ENCODE peak calls at places on chromosomes 11 and 22, in ten cellular contexts. S is AG04450, P is IMR-90, K is lower lobe of right lung, Z is progenitor cell of endocrine pancreas, D is endothelial cell, F is glutamatergic neuron, U is cardiac muscle cell, R is fibroblast of mammary gland, M is esophagus squamous epithelium. O is an unnamed sample.

GRCh38 chr11:7775689-7776088 is 21.1 kb downstream of the OR5P2 start:
- DNase-seq in P (no peak), R (no peak), D (no peak), S (no peak), Z (no peak), M (no peak), K (no peak), U (no peak), F (no peak), O (no peak)

GRCh38 chr11:27907534-27907933 is 200.4 kb downstream of the KIF18A start:
- DNase-seq in K (no peak), Z (no peak), P (peak), U (peak), R (no peak), D (no peak), M (no peak), F (no peak), S (no peak), O (no peak)

GRCh38 chr22:32777997-32778396 is 23.5 kb upstream of the TIMP3 start:
- DNase-seq in P (no peak), D (no peak), Z (no peak), M (no peak), R (no peak), F (no peak), K (no peak), U (no peak), S (no peak), O (no peak)

GRCh38 chr22:29251265-29251664 is 16.5 kb downstream of the RHBDD3 start:
- DNase-seq in S (no peak), K (no peak), M (no peak), P (no peak), U (no peak), R (no peak), Z (no peak), D (no peak), F (no peak), O (no peak)

GRCh38 chr11:1909524-1909923 is 10.0 kb upstream of the TNNT3 start:
- DNase-seq in S (no peak), Z (no peak), M (no peak), U (no peak), P (no peak), F (no peak), K (no peak), R (no peak), D (no peak), O (no peak)

GRCh38 chr11:9838961-9839360 is 175.1 kb downstream of the SWAP70 start:
- DNase-seq in U (no peak), K (no peak), Z (no peak), F (no peak), D (no peak), M (no peak), P (no peak), S (no peak), R (no peak), O (no peak)

GRCh38 chr11:123174196-123175183 is 20.6 kb downstream of the CLMP start:
- DNase-seq in R (peak), P (peak), F (no peak), M (no peak), U (peak), Z (no peak), K (no peak), D (no peak), S (peak), O (no peak)

GRCh38 chr22:48579035-48579914 is 1248.4 kb downstream of the BRD1 start:
- DNase-seq in S (no peak), F (peak), Z (no peak), M (no peak), D (no peak), K (peak), U (no peak), R (no peak), P (no peak), O (no peak)

GRCh38 chr22:46293591-46294260 is 2.9 kb upstream of the GTSE1 start:
- DNase-seq in S (no peak), K (peak), Z (no peak), D (no peak), P (peak), F (peak), U (no peak), M (no peak), R (peak), O (no peak)

GRCh38 chr11:108370990-108371389 is 96.3 kb downstream of the C11orf65 start:
- DNase-seq in P (peak), D (no peak), S (no peak), R (peak), U (no peak), F (no peak), Z (no peak), M (no peak), K (no peak), O (no peak)

GRCh38 chr11:36258730-36259360 is 30.4 kb downstream of the COMMD9 start:
- DNase-seq in K (no peak), P (peak), F (peak), Z (peak), U (peak), M (no peak), D (peak), R (peak), S (peak), O (no peak)

GRCh38 chr22:42685941-42686666 is 34.6 kb downstream of the A4GALT start:
- DNase-seq in P (no peak), R (no peak), S (no peak), F (peak), U (no peak), K (no peak), Z (no peak), D (no peak), M (no peak), O (no peak)

GRCh38 chr11:114609429-114609828 is 13.8 kb upstream of the NXPE4 start:
- DNase-seq in U (no peak), F (no peak), S (no peak), K (no peak), P (no peak), Z (no peak), M (no peak), D (no peak), R (no peak), O (no peak)

GRCh38 chr11:18384157-18384641 is 10.2 kb upstream of the LDHA start:
- DNase-seq in R (peak), S (peak), U (peak), F (no peak), Z (no peak), M (no peak), K (no peak), P (peak), D (no peak), O (no peak)

GRCh38 chr11:69637956-69638871 is 2.7 kb upstream of the CCND1 start:
- DNase-seq in Z (peak), P (peak), U (peak), D (peak), R (peak), K (peak), S (no peak), F (peak), M (no peak), O (no peak)

GRCh38 chr11:23540101-23540561 is 679.9 kb upstream of the CCDC179 start:
- DNase-seq in R (peak), U (peak), K (no peak), Z (peak), M (no peak), D (peak), S (peak), P (peak), F (no peak), O (no peak)

DNA sequence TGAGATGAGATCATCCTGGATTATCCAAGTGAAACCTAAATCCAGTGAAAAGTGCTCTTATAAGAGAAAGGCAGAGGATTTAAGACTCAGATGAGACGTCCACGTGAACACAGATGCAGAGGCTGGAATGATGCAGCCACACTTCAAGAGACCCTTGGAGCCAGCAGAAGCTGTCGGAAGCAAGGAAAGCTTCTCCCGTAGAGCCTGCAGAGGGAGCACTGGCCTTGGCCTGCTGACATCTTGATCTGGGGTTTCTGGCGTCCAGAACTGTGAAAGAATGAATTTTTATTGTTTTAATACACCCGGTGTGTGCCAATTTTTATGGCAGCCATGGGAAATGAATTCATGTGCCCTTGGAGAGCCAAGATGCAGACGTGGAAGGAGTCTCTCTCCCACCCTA is 407.0 kb upstream of the B3GAT1 start:
- DNase-seq in K (no peak), M (no peak), R (no peak), D (peak), P (no peak), S (no peak), Z (no peak), F (peak), U (no peak), O (no peak)
- TF ChIP-seq CTCF in K (no peak), M (no peak), R (no peak), D (no peak), P (no peak), S (no peak), Z (peak), F (no peak), U (no peak), O (no peak)

DNA sequence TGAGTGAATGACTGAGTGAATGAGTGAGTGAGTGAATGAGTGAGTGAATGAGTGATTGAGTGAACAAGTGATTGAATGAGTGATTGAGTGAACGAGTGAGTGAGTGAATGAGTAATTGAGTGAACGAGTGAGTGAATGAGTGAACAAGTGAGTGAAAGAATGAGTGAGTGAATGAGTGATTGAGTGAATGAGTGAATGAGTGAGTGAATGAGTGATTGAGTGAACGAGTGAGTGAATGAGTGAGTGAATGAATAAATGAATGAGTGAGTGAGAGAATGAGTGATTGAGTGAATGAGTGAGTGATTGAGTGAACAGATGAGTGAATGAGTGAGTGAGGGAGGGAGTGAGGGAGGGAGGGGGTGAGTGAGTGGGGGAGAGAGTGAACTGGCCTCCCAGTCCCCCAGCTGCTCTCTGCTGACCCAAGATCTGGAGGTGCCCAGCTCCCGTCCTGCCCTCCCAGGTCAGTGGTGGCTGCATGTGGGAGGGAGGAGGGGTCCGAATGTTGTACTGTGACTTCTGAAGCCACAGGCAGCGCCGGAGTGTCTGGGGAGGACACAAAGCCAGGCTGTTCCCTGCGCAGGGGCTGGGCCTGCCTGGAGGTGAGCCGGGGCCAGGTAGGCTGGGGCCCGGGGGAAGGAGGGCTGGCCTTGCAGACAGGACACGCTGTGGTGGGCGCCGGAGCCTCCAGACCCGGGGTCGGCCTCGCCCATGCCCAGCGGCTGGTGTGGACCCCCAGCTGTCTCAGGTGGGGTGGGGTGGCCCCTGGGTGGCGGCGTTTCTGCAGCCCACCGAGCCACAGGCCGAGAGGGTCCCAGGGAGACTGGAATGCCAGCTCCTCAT is 17.8 kb upstream of the PIM3 start:
- DNase-seq in K (no peak), F (no peak), D (no peak), Z (no peak), U (no peak), M (no peak), S (no peak), P (no peak), R (no peak), O (no peak)
- TF ChIP-seq CTCF in K (no peak), F (no peak), D (no peak), Z (no peak), U (no peak), M (no peak), S (no peak), P (no peak), R (no peak), O (no peak)

GRCh38 chr11:133987221-133987620 is 30.5 kb upstream of the IGSF9B start:
- DNase-seq in P (no peak), M (no peak), Z (no peak), K (no peak), R (no peak), U (no peak), S (no peak), D (no peak), F (no peak), O (no peak)
- TF ChIP-seq CTCF in P (no peak), M (no peak), Z (no peak), K (no peak), R (no peak), U (no peak), S (no peak), D (no peak), F (no peak), O (no peak)

DNA sequence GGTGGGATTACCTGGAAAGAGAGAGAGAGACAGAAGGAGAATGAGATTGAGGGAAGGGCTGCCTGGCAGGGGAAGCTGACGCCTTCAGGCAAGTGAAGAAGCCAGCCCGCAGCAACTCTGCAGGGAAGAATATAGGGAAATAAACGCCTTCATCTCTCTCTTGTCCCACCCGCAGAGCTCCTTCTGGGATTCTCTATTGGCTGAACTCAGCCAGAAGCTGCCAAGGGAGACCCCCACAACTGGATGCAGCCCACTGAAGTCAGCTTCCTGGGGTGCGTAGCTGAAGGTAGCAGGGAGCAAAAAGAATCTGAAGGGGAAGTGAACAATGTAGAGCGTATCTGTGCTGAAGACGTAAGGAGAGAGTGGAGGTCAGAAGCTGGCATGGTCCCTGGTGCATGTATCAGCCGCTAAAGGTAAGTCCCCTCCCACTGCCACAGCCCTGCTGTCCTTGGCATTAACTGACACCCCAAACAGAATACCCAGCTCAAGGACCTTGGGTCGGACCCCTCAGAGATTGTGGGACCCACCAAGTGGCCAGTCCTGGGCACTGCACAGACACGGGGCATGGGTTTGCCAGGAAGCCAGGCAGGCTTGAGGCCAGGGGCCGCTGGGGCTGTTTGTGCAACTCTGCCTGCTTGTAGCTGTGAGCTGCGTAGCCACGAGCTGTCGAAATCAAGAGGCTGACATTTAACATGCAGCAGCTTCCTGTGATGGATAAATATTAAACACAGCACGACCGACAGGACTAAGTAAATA is 469.9 kb downstream of the MN1 start:
- DNase-seq in R (peak), P (peak), U (peak), Z (peak), D (peak), K (peak), F (peak), S (no peak), M (no peak), O (no peak)
- TF ChIP-seq CTCF in R (peak), P (peak), U (peak), Z (peak), D (peak), K (peak), F (peak), S (peak), M (no peak), O (no peak)

O was measured in omental fat pad.